ENCODE peak calls at places on chromosomes 13 and 19, in eight cellular contexts. B, K, M, N, S, I, L and Y are unnamed samples.

GRCh38 chr13:102846261-102847015 is 606 bp downstream of the ERCC5 start:
- DNase-seq in B (peak; percentile 47), K (peak; percentile 41), M (peak; percentile 57), N (peak; percentile 30), S (peak; percentile 28), I (no peak), L (peak; percentile 29), Y (peak; percentile 78)

GRCh38 chr19:13260883-13261653 is 110.9 kb downstream of the IER2 start:
- DNase-seq in B (no peak), K (no peak), M (peak; percentile 89), N (peak; percentile 94), S (peak; percentile 23), I (no peak), L (peak; percentile 87), Y (no peak)

GRCh38 chr19:13089139-13089856 is 13.4 kb downstream of the LYL1 start:
- DNase-seq in B (peak; percentile 45), K (no peak), M (no peak), N (peak; percentile 22), S (no peak), I (no peak), L (no peak), Y (no peak)

GRCh38 chr19:19217110-19217509 is 5.4 kb downstream of the NCAN start:
- DNase-seq in B (no peak), K (no peak), M (peak; percentile 12), N (peak; percentile 56), S (no peak), I (no peak), L (peak; percentile 8), Y (no peak)

GRCh38 chr13:51681037-51681678 is 96.9 kb downstream of the WDFY2 start:
- DNase-seq in B (no peak), K (no peak), M (peak; percentile 86), N (peak; percentile 76), S (no peak), I (no peak), L (peak; percentile 70), Y (no peak)

GRCh38 chr13:103852036-103852435 is 785.8 kb upstream of the SLC10A2 start:
- DNase-seq in B (no peak), K (no peak), M (no peak), N (no peak), S (no peak), I (no peak), L (no peak), Y (no peak)

GRCh38 chr19:13011653-13012389 is 16.5 kb downstream of the NFIX start:
- DNase-seq in B (no peak), K (no peak), M (no peak), N (no peak), S (no peak), I (no peak), L (no peak), Y (no peak)

GRCh38 chr13:25847145-25847544 is 204.7 kb downstream of the SHISA2 start:
- DNase-seq in B (no peak), K (no peak), M (no peak), N (no peak), S (no peak), I (no peak), L (no peak), Y (no peak)

GRCh38 chr13:89468081-89468480 is 1796.9 kb downstream of the SLITRK5 start:
- DNase-seq in B (no peak), K (no peak), M (no peak), N (no peak), S (no peak), I (no peak), L (no peak), Y (no peak)

GRCh38 chr19:38055655-38056521 is 148.9 kb downstream of the SIPA1L3 start:
- DNase-seq in B (no peak), K (no peak), M (peak; percentile 31), N (no peak), S (no peak), I (no peak), L (no peak), Y (no peak)

GRCh38 chr13:112744306-112745021 is 54.6 kb downstream of the ATP11A start:
- DNase-seq in B (no peak), K (no peak), M (peak; percentile 69), N (peak; percentile 49), S (no peak), I (no peak), L (peak; percentile 49), Y (no peak)

GRCh38 chr19:27793128-27793643 is 1419.8 kb downstream of the UQCRFS1 start:
- DNase-seq in B (peak; percentile 76), K (peak; percentile 59), M (peak; percentile 88), N (peak; percentile 94), S (peak; percentile 75), I (peak; percentile 75), L (peak; percentile 75), Y (peak; percentile 91)

GRCh38 chr13:30690282-30691188 is 44.8 kb upstream of the ALOX5AP start:
- DNase-seq in B (peak; percentile 42), K (no peak), M (peak; percentile 96), N (peak; percentile 72), S (no peak), I (no peak), L (peak; percentile 97), Y (peak; percentile 83)

GRCh38 chr19:33373701-33374405 is at the start of gene CEBPG:
- DNase-seq in B (peak; percentile 82), K (peak; percentile 37), M (peak; percentile 71), N (no peak), S (peak; percentile 40), I (no peak), L (peak; percentile 77), Y (peak; percentile 87)

GRCh38 chr13:99014391-99014988 is 36.6 kb upstream of the DOCK9 start:
- DNase-seq in B (no peak), K (no peak), M (no peak), N (no peak), S (no peak), I (no peak), L (no peak), Y (no peak)

GRCh38 chr19:46431824-46432223 is 3.1 kb upstream of the PNMA8C start:
- DNase-seq in B (no peak), K (no peak), M (no peak), N (no peak), S (no peak), I (no peak), L (no peak), Y (peak; percentile 32)

GRCh38 chr19:2551864-2552185 is 75.9 kb downstream of the GADD45B start:
- DNase-seq in B (no peak), K (no peak), M (no peak), N (no peak), S (no peak), I (no peak), L (no peak), Y (peak; percentile 57)

GRCh38 chr13:113584205-113584869 is at the start of gene TFDP1:
- DNase-seq in B (peak; percentile 90), K (peak; percentile 39), M (peak; percentile 83), N (peak; percentile 79), S (peak; percentile 83), I (peak; percentile 48), L (peak; percentile 76), Y (peak; percentile 88)

GRCh38 chr19:41000310-41000737 is 9.2 kb downstream of the CYP2B6 start:
- DNase-seq in B (no peak), K (no peak), M (peak; percentile 1), N (peak; percentile 23), S (no peak), I (no peak), L (no peak), Y (no peak)

GRCh38 chr13:92842145-92842544 is 384.5 kb upstream of the GPC6 start:
- DNase-seq in B (no peak), K (no peak), M (peak; percentile 75), N (peak; percentile 75), S (no peak), I (no peak), L (peak; percentile 93), Y (no peak)